ENCODE peak calls at places on chromosomes 5 and 9, in eight cellular contexts. J is iris pigment epithelial cell; Y is CD4-positive, CD25-positive, alpha-beta regulatory T cell; V is right atrium auricular region; H is mesendoderm; A is activated CD4-positive, alpha-beta memory T cell treated with anti-CD3 and anti-CD28 coated beads for 36 hours; Q is stimulated activated CD4-positive, alpha-beta T cell treated with anti-CD3 and anti-CD28 coated beads, Interleukin-1b, Interleukin-23, amount 100 ng/mL, for 1 hour; N is activated T-cell treated with anti-CD3 and anti-CD28 coated beads, Interleukin-2, amount 50 U/mL, for 24 hours. L is an unnamed sample.
A peak's percentile ranks its signal among the peaks of the same experiment; 100 is the strongest.

GRCh38 chr5:133396187-133396621 is 216.1 kb downstream of the FSTL4 start:
- DNase-seq in J (no peak), Y (no peak), V (peak; percentile 52), H (peak; percentile 60), A (no peak), Q (no peak), N (no peak), L (no peak)

GRCh38 chr5:92599217-92599810 is 981.7 kb downstream of the NR2F1-AS1 start:
- DNase-seq in J (no peak), Y (no peak), V (no peak), H (no peak), A (no peak), Q (no peak), N (no peak), L (no peak)

GRCh38 chr5:79999722-80000121 is 8.7 kb upstream of the MTX3 start:
- DNase-seq in J (no peak), Y (no peak), V (no peak), H (no peak), A (no peak), Q (no peak), N (no peak), L (no peak)

GRCh38 chr5:135569755-135570452 is 8.9 kb downstream of the CXCL14 start:
- DNase-seq in J (peak; percentile 59), Y (no peak), V (no peak), H (peak; percentile 90), A (peak; percentile 17), Q (no peak), N (no peak), L (no peak)

GRCh38 chr5:43244823-43245565 is 53.0 kb downstream of the NIM1K start:
- DNase-seq in J (no peak), Y (peak; percentile 55), V (no peak), H (no peak), A (no peak), Q (no peak), N (no peak), L (no peak)

GRCh38 chr5:124419531-124419930 is 326.9 kb downstream of the ZNF608 start:
- DNase-seq in J (no peak), Y (no peak), V (no peak), H (no peak), A (no peak), Q (no peak), N (no peak), L (no peak)

GRCh38 chr9:133794006-133794760 is 56.0 kb upstream of the SARDH start:
- DNase-seq in J (no peak), Y (no peak), V (no peak), H (no peak), A (no peak), Q (no peak), N (no peak), L (no peak)

GRCh38 chr9:38087934-38088925 is 19.2 kb upstream of the SHB start:
- DNase-seq in J (no peak), Y (peak; percentile 32), V (peak; percentile 77), H (peak; percentile 56), A (peak; percentile 79), Q (peak; percentile 61), N (peak; percentile 83), L (no peak)

GRCh38 chr5:67047180-67047579 is 149.4 kb downstream of the CD180 start:
- DNase-seq in J (no peak), Y (no peak), V (no peak), H (no peak), A (no peak), Q (no peak), N (no peak), L (no peak)

GRCh38 chr5:378976-379742 is 57.6 kb downstream of the AHRR start:
- DNase-seq in J (no peak), Y (peak; percentile 51), V (peak; percentile 28), H (no peak), A (peak; percentile 15), Q (no peak), N (peak; percentile 46), L (no peak)

GRCh38 chr5:51961154-51961562 is 577.9 kb downstream of the ISL1 start:
- DNase-seq in J (no peak), Y (no peak), V (no peak), H (peak; percentile 40), A (no peak), Q (no peak), N (no peak), L (no peak)

GRCh38 chr5:59157001-59157527 is 574.2 kb downstream of the RAB3C start:
- DNase-seq in J (no peak), Y (no peak), V (no peak), H (no peak), A (no peak), Q (no peak), N (no peak), L (no peak)

GRCh38 chr9:5263568-5264218 is 32.5 kb downstream of the INSL4 start:
- DNase-seq in J (peak; percentile 26), Y (peak; percentile 11), V (no peak), H (peak; percentile 73), A (no peak), Q (no peak), N (no peak), L (no peak)

GRCh38 chr9:88966894-88967676 is 24.2 kb upstream of the S1PR3 start:
- DNase-seq in J (no peak), Y (no peak), V (no peak), H (no peak), A (no peak), Q (no peak), N (no peak), L (no peak)

GRCh38 chr5:57736716-57737115 is 254.1 kb upstream of the ACTBL2 start:
- DNase-seq in J (no peak), Y (no peak), V (no peak), H (no peak), A (no peak), Q (no peak), N (no peak), L (no peak)

GRCh38 chr5:119059740-119060255 is 11.1 kb upstream of the DMXL1 start:
- DNase-seq in J (no peak), Y (no peak), V (no peak), H (peak; percentile 18), A (no peak), Q (no peak), N (no peak), L (no peak)

GRCh38 chr9:136950656-136951030 is 1.4 kb upstream of the LCN12 start:
- DNase-seq in J (no peak), Y (no peak), V (no peak), H (no peak), A (no peak), Q (no peak), N (no peak), L (no peak)

GRCh38 chr9:94490465-94490864 is 64.4 kb upstream of the PCAT7 start:
- DNase-seq in J (peak; percentile 14), Y (no peak), V (no peak), H (peak; percentile 33), A (no peak), Q (no peak), N (no peak), L (no peak)

GRCh38 chr9:21608200-21608599 is 126.1 kb upstream of the IFNE start:
- DNase-seq in J (no peak), Y (no peak), V (no peak), H (no peak), A (no peak), Q (no peak), N (no peak), L (no peak)

GRCh38 chr5:81590498-81591384 is 160.2 kb downstream of the SSBP2 start:
- DNase-seq in J (peak; percentile 14), Y (no peak), V (no peak), H (no peak), A (no peak), Q (no peak), N (no peak), L (no peak)

GRCh38 chr5:39076757-39077475 is 2.7 kb upstream of the RICTOR start:
- DNase-seq in J (peak; percentile 46), Y (peak; percentile 31), V (no peak), H (no peak), A (no peak), Q (no peak), N (no peak), L (no peak)

GRCh38 chr5:54669285-54669684 is 151.7 kb downstream of the SNX18 start:
- DNase-seq in J (peak; percentile 31), Y (no peak), V (no peak), H (no peak), A (no peak), Q (no peak), N (no peak), L (no peak)

GRCh38 chr5:56951131-56951945 is 585 bp downstream of the MIER3 start:
- DNase-seq in J (no peak), Y (peak; percentile 26), V (no peak), H (peak; percentile 78), A (peak; percentile 26), Q (peak; percentile 6), N (peak; percentile 65), L (no peak)

GRCh38 chr9:27368317-27368985 is 71.5 kb upstream of the EQTN start:
- DNase-seq in J (peak; percentile 34), Y (no peak), V (no peak), H (peak; percentile 70), A (no peak), Q (no peak), N (no peak), L (no peak)

GRCh38 chr5:76210946-76211345 is 127.8 kb downstream of the SV2C start:
- DNase-seq in J (no peak), Y (no peak), V (no peak), H (no peak), A (no peak), Q (no peak), N (no peak), L (no peak)

GRCh38 chr5:177369050-177369912 is 11.6 kb downstream of the RGS14 start:
- DNase-seq in J (peak; percentile 26), Y (no peak), V (no peak), H (peak; percentile 43), A (peak; percentile 47), Q (no peak), N (no peak), L (no peak)

GRCh38 chr5:137760294-137761019 is 6.3 kb upstream of the HNRNPA0 start:
- DNase-seq in J (peak; percentile 52), Y (no peak), V (no peak), H (no peak), A (no peak), Q (no peak), N (no peak), L (no peak)

GRCh38 chr9:115164511-115164974 is 46.6 kb upstream of the TNC start:
- DNase-seq in J (peak; percentile 17), Y (no peak), V (no peak), H (peak; percentile 79), A (no peak), Q (no peak), N (no peak), L (no peak)

GRCh38 chr9:68577778-68578591 is 37.3 kb upstream of the TMEM252 start:
- DNase-seq in J (no peak), Y (no peak), V (no peak), H (no peak), A (no peak), Q (no peak), N (no peak), L (no peak)

GRCh38 chr9:82581516-82581915 is 481.4 kb downstream of the RASEF start:
- DNase-seq in J (no peak), Y (no peak), V (no peak), H (no peak), A (no peak), Q (no peak), N (no peak), L (no peak)

GRCh38 chr5:154465169-154465568 is 12.9 kb downstream of the HAND1 start:
- DNase-seq in J (peak; percentile 88), Y (no peak), V (no peak), H (no peak), A (no peak), Q (no peak), N (no peak), L (no peak)

GRCh38 chr9:91814681-91815212 is 135.3 kb downstream of the ROR2 start:
- DNase-seq in J (no peak), Y (no peak), V (no peak), H (no peak), A (no peak), Q (no peak), N (no peak), L (no peak)

GRCh38 chr5:123037104-123037418 is 536 bp upstream of the PPIC start:
- DNase-seq in J (no peak), Y (no peak), V (peak; percentile 68), H (no peak), A (no peak), Q (no peak), N (no peak), L (no peak)

GRCh38 chr5:119301210-119301609 is 54.6 kb upstream of the TNFAIP8 start:
- DNase-seq in J (no peak), Y (no peak), V (no peak), H (no peak), A (no peak), Q (no peak), N (no peak), L (no peak)

L was measured in iPS DF 19.7.